ENCODE peak calls at places on chromosome 22, in four cellular contexts. One of them, this sample, is unnamed.

GRCh38 chr22:21020802-21021429 is 6.0 kb downstream of the P2RX6 start:
- DNase-seq in astrocyte: no peak
- DNase-seq in MM.1S: no peak
- DNase-seq in fibroblast of lung: no peak
- DNase-seq in this sample: peak

GRCh38 chr22:27881404-27881803 is 37.7 kb downstream of the PITPNB start:
- DNase-seq in astrocyte: no peak
- DNase-seq in MM.1S: no peak
- DNase-seq in fibroblast of lung: peak
- DNase-seq in this sample: no peak

GRCh38 chr22:44410396-44411056 is 87.5 kb downstream of the RTL6 start:
- DNase-seq in astrocyte: no peak
- DNase-seq in MM.1S: no peak
- DNase-seq in fibroblast of lung: no peak
- DNase-seq in this sample: peak

GRCh38 chr22:35846804-35847203 is 129.1 kb downstream of the APOL5 start:
- DNase-seq in astrocyte: no peak
- DNase-seq in MM.1S: no peak
- DNase-seq in fibroblast of lung: no peak
- DNase-seq in this sample: no peak

GRCh38 chr22:48047722-48048500 is 1285.5 kb downstream of the TBC1D22A start:
- DNase-seq in astrocyte: no peak
- DNase-seq in MM.1S: no peak
- DNase-seq in fibroblast of lung: no peak
- DNase-seq in this sample: peak

GRCh38 chr22:44271010-44271500 is 41.7 kb downstream of the SHISAL1 start:
- DNase-seq in astrocyte: no peak
- DNase-seq in MM.1S: no peak
- DNase-seq in fibroblast of lung: no peak
- DNase-seq in this sample: peak

GRCh38 chr22:27212617-27213177 is 555.3 kb downstream of the MIAT start:
- DNase-seq in astrocyte: peak
- DNase-seq in MM.1S: no peak
- DNase-seq in fibroblast of lung: peak
- DNase-seq in this sample: no peak

GRCh38 chr22:17706947-17707346 is 67.3 kb downstream of the BID start:
- DNase-seq in astrocyte: no peak
- DNase-seq in MM.1S: no peak
- DNase-seq in fibroblast of lung: no peak
- DNase-seq in this sample: no peak

GRCh38 chr22:25878933-25879332 is 136.9 kb downstream of the MYO18B start:
- DNase-seq in astrocyte: no peak
- DNase-seq in MM.1S: no peak
- DNase-seq in fibroblast of lung: no peak
- DNase-seq in this sample: no peak

DNA sequence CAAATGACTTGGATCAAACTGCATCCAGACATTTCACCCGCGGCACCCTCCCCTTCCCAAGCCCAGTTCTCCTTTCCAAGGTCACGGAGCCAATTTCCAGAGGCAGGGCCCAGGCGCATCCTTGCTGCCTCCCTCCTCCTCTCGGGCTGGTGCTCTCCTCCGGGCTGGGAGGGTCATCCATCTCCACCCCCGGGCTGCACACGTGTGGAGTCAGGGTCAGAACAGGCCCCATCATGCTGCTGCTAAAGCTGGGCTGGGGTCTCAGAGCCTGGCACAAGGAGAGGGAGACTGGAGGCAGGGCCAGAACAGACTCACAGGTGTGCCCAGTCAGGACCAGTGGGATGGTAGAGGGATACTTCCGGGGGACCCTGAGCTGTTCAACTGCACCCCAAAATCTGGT is 14.0 kb downstream of the RSPH14 start:
- DNase-seq in astrocyte: no peak
- DNase-seq in MM.1S: no peak
- DNase-seq in fibroblast of lung: no peak
- DNase-seq in this sample: no peak
- H3K9ac ChIP-seq in astrocyte: no peak
- H3K9ac ChIP-seq in MM.1S: peak
- H3K9ac ChIP-seq in fibroblast of lung: no peak
- H3K9ac ChIP-seq in this sample: no peak

DNA sequence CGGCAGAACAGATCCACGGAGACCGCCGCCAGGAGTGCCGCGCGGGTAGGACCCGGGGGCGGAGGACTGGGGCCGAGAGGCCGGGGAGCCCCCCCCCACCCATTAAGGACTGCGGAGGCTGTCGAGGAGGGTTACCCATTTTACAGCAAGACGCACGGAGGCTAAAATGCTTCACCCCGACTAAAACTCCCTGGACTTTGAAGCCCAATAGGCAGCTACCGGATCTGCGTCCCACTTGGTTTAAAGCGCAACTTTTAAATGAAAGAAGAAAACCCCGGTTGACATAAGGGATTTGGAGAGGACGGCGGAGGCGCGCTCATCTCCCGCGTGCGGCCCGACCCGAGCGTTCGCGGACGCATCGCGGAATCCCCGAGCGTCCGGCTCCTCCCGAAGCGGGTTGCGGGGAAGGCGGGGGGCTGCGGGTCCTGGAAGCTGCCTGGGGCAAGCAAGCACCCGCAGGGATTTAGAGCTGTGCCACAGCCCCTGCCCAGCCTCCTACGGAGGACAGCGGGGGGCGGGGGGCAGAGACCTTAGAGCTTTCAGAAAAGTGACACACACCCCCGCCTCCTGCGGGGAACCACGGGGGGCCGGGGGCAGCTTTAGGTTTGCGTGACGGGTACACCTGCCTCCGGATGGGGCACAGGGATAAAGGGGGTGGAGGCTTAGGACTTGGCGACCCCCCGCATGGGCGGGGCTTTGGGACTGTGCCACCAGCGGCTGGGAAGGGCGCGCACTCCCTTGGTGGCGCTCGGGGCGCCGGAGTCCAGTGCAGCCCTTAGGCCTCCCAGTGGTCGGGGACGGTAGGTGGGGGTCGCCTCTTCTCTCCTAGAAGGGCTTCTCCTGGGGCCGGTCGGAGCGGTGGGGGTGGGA is 761 bp upstream of the CELSR1 start:
- DNase-seq in astrocyte: peak
- DNase-seq in MM.1S: no peak
- DNase-seq in fibroblast of lung: peak
- DNase-seq in this sample: peak
- TF ChIP-seq CTCF in astrocyte: peak
- TF ChIP-seq CTCF in MM.1S: no peak
- TF ChIP-seq CTCF in fibroblast of lung: no peak
- TF ChIP-seq CTCF in this sample: peak

DNA sequence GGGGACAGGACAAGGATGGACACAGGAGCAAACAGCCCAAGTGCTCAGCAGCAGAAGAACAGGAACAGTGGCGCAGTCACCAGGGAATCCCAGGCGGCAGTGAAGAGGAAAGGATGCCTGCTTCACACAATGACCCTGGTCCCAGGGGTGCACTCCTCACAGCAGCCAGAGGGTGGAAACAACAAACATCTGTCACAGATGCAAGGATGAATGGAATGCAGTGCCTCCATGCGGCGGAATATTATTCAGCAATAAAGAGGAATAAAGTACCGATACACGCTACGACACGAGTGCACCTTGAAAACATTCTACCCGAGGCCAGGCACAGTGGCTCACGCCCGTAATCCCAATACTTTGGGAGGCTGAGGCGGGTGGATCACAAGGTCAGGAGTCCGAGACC is 12.7 kb downstream of the CSNK1E start:
- DNase-seq in astrocyte: no peak
- DNase-seq in MM.1S: no peak
- DNase-seq in fibroblast of lung: no peak
- DNase-seq in this sample: no peak
- H3K9ac ChIP-seq in astrocyte: no peak
- H3K9ac ChIP-seq in MM.1S: no peak
- H3K9ac ChIP-seq in fibroblast of lung: no peak
- H3K9ac ChIP-seq in this sample: no peak

GRCh38 chr22:50271011-50271394 is 823 bp upstream of the MAPK11 start:
- DNase-seq in astrocyte: no peak
- DNase-seq in MM.1S: no peak
- DNase-seq in fibroblast of lung: no peak
- DNase-seq in this sample: no peak

GRCh38 chr22:50272103-50272782 is 2.1 kb upstream of the MAPK11 start:
- DNase-seq in astrocyte: no peak
- DNase-seq in MM.1S: no peak
- DNase-seq in fibroblast of lung: peak
- DNase-seq in this sample: peak

GRCh38 chr22:50270302-50271010 is at the start of gene MAPK11:
- DNase-seq in astrocyte: peak
- DNase-seq in MM.1S: peak
- DNase-seq in fibroblast of lung: peak
- DNase-seq in this sample: peak

GRCh38 chr22:50269573-50270301 is 443 bp downstream of the MAPK11 start:
- DNase-seq in astrocyte: peak
- DNase-seq in MM.1S: no peak
- DNase-seq in fibroblast of lung: peak
- DNase-seq in this sample: peak

DNA sequence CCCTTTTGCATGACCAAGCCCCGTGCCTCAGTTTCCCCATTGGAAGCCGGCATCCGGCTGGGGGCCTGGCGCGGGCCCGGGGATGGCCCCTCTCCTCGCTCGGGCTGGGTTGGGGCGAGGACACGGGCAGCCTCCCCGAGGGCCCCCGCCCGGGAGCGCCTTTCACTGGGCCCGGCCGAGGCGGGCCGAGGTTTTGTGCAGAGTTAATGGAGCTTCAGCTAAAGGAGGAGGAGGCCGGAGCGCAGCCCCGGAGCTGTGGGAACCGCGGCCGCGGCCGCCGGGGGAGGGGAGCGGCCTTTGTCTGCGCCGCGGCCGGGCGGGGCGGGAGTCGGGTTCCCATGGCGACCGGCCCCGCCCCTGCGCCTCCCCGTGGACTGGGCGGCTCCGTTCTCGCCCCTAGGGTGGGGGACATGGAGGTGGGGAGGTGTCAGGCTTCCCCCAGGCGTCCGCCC is 1.4 kb upstream of the MAPK11 start:
- DNase-seq in astrocyte: no peak
- DNase-seq in MM.1S: peak
- DNase-seq in fibroblast of lung: peak
- DNase-seq in this sample: peak
- TF ChIP-seq CTCF in astrocyte: no peak
- TF ChIP-seq CTCF in MM.1S: peak
- TF ChIP-seq CTCF in fibroblast of lung: no peak
- TF ChIP-seq CTCF in this sample: peak